ENCODE peak calls at places on chromosomes 2 and 18, in ten cellular contexts. U, O, J, H, S, N, G, Z, E and P are unnamed samples.

GRCh38 chr2:64613276-64613675 is 40.4 kb downstream of the SERTAD2 start:
- DNase-seq in G (peak; percentile 25), E (no peak), U (no peak), S (no peak), N (no peak), J (no peak), H (no peak), O (no peak), Z (no peak), P (no peak)

GRCh38 chr2:104938226-104938941 is 84.5 kb downstream of the POU3F3 start:
- DNase-seq in H (no peak), G (no peak), N (no peak), U (peak; percentile 13), O (no peak), J (no peak), S (no peak), E (no peak), Z (no peak), P (no peak)

GRCh38 chr2:160006466-160006865 is 55.9 kb downstream of the PLA2R1 start:
- DNase-seq in J (no peak), U (no peak), E (no peak), N (no peak), G (no peak), O (no peak), S (no peak), H (no peak), Z (no peak), P (no peak)

GRCh38 chr2:54605836-54606235 is 117.6 kb upstream of the EML6 start:
- DNase-seq in N (no peak), E (no peak), S (no peak), U (no peak), H (no peak), Z (no peak), J (no peak), G (no peak), O (no peak), P (no peak)

GRCh38 chr2:127516031-127516430 is 10.3 kb downstream of the IWS1 start:
- DNase-seq in J (no peak), E (no peak), U (no peak), N (no peak), Z (peak; percentile 59), S (no peak), O (no peak), H (peak; percentile 66), G (peak; percentile 92), P (no peak)

GRCh38 chr2:128799736-128800135 is 481.1 kb upstream of the HS6ST1 start:
- DNase-seq in Z (no peak), E (no peak), G (no peak), J (no peak), O (no peak), S (no peak), U (no peak), H (no peak), N (no peak), P (no peak)

GRCh38 chr2:108570416-108570815 is 36.1 kb downstream of the LIMS1 start:
- DNase-seq in H (no peak), E (no peak), G (no peak), S (no peak), O (no peak), N (no peak), Z (no peak), J (no peak), U (no peak), P (no peak)

GRCh38 chr18:8153887-8154583 is 455.2 kb upstream of the RAB12 start:
- DNase-seq in E (no peak), S (no peak), G (no peak), Z (no peak), U (no peak), N (no peak), J (no peak), H (no peak), O (no peak), P (no peak)

GRCh38 chr2:174717273-174717672 is 47.0 kb downstream of the CHRNA1 start:
- DNase-seq in E (no peak), O (no peak), S (no peak), U (no peak), G (no peak), N (no peak), Z (no peak), H (no peak), J (no peak), P (no peak)

GRCh38 chr2:33617989-33618388 is 18.9 kb upstream of the FAM98A start:
- DNase-seq in G (no peak), O (peak; percentile 11), H (no peak), Z (no peak), J (no peak), S (no peak), U (no peak), E (no peak), N (no peak), P (no peak)

GRCh38 chr18:10726198-10727068 is 200.6 kb downstream of the NAPG start:
- DNase-seq in J (no peak), S (no peak), N (no peak), Z (no peak), O (no peak), G (no peak), E (no peak), U (no peak), H (no peak), P (no peak)

GRCh38 chr2:54701029-54701428 is 22.4 kb upstream of the EML6 start:
- DNase-seq in G (no peak), O (no peak), Z (no peak), J (no peak), E (no peak), U (no peak), H (no peak), N (no peak), S (no peak), P (no peak)

GRCh38 chr2:23828256-23828980 is 98.5 kb downstream of the ATAD2B start:
- DNase-seq in G (no peak), H (no peak), E (no peak), J (no peak), Z (no peak), S (no peak), O (no peak), N (no peak), U (no peak), P (no peak)

GRCh38 chr2:203949228-203949627 is 12.7 kb downstream of the ICOS start:
- DNase-seq in G (no peak), Z (no peak), H (no peak), U (no peak), O (no peak), N (no peak), J (no peak), E (no peak), S (no peak), P (no peak)

GRCh38 chr2:85135066-85135914 is 2.1 kb downstream of the TCF7L1 start:
- DNase-seq in H (peak; percentile 11), E (no peak), N (no peak), O (no peak), S (no peak), G (no peak), U (no peak), Z (no peak), J (no peak), P (no peak)
- H3K4me1 ChIP-seq in H (peaks cover 1% of the 10 kb centered on the region), E (no peaks in the 10 kb centered on the region), N (peaks cover 10% of the 10 kb centered on the region), O (peaks cover 18% of the 10 kb centered on the region), S (peaks cover 9% of the 10 kb centered on the region), G (no peaks in the 10 kb centered on the region), U (no peaks in the 10 kb centered on the region), Z (peaks cover 8% of the 10 kb centered on the region), J (peaks cover 13% of the 10 kb centered on the region), P (peaks cover 44% of the 10 kb centered on the region)

DNA sequence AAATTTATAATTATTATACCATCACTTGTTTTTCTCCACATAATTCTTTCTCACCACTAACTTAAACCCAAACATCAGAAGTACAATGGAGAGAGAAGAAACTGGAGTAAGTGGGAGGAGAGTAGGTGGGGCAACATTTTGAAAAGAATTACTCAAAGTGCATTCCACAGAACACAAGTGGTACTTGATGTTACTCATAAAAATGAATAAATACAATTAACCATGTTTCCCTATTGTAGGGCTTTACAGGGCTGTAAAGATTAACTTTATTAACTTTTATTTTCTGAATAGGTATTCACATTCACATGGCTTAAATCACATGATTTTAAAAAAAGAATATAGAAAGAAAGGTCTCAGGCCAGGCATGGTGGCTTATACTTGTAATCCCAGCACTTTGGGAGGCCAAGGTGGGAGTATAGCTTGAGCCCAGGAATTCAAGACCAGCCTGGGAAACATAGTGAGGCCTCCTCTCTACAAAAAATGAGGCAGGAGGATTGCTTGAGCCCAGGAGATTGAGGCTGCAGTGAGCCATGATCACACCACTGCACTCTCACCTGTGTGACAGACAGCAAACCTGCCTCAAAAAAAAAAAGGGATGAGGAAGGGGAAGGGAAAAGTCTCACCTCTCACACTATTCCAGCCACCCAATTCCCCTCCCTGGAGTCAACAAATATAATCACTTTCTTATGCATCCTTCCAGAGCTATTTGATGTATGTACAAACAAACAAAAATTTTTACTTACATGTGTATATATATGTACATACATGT is 47.1 kb downstream of the KCNG3 start:
- DNase-seq in N (no peak), O (no peak), Z (peak; percentile 14), H (no peak), U (no peak), S (no peak), G (no peak), E (no peak), J (no peak), P (no peak)
- TF ChIP-seq CTCF in N (no peak), O (no peak), Z (no peak), H (no peak), U (no peak), S (no peak), G (no peak), E (no peak), J (no peak), P (no peak)

GRCh38 chr2:234879671-234880455 is 72.0 kb upstream of the SH3BP4 start:
- DNase-seq in U (no peak), N (no peak), Z (no peak), E (no peak), G (no peak), S (peak; percentile 31), O (peak; percentile 12), J (peak; percentile 54), H (no peak), P (no peak)
- TF ChIP-seq EP300 in U (no peak), N (no peak), Z (no peak), E (no peak), G (no peak), S (no peak), O (no peak), J (no peak), H (no peak), P (no peak)

GRCh38 chr2:106187426-106187825 is 6.7 kb downstream of the UXS1 start:
- DNase-seq in J (no peak), Z (no peak), N (no peak), O (no peak), U (no peak), H (no peak), G (no peak), E (no peak), S (no peak), P (no peak)

GRCh38 chr2:106191511-106192016 is 2.5 kb downstream of the UXS1 start:
- DNase-seq in Z (no peak), O (no peak), G (no peak), E (no peak), U (no peak), N (no peak), J (no peak), S (no peak), H (no peak), P (no peak)

GRCh38 chr2:106192752-106193490 is 1.2 kb downstream of the UXS1 start:
- DNase-seq in Z (peak; percentile 53), E (peak; percentile 49), S (peak; percentile 41), H (no peak), O (no peak), U (peak; percentile 47), G (no peak), J (peak; percentile 43), N (no peak), P (peak; percentile 76)

GRCh38 chr2:106189764-106190468 is 4.2 kb downstream of the UXS1 start:
- DNase-seq in U (no peak), O (no peak), E (no peak), Z (no peak), J (no peak), H (no peak), G (no peak), S (no peak), N (no peak), P (no peak)

GRCh38 chr2:106189325-106189724 is 4.8 kb downstream of the UXS1 start:
- DNase-seq in G (no peak), J (no peak), N (no peak), Z (no peak), S (no peak), E (no peak), U (no peak), O (no peak), H (no peak), P (no peak)
- H3K4me1 ChIP-seq in G (no peaks in the 10 kb centered on the region), J (peaks cover 34% of the 10 kb centered on the region), N (peaks cover 6% of the 10 kb centered on the region), Z (peaks cover 4% of the 10 kb centered on the region), S (peaks cover 22% of the 10 kb centered on the region), E (no peaks in the 10 kb centered on the region), U (peaks cover 18% of the 10 kb centered on the region), O (peaks cover 28% of the 10 kb centered on the region), H (peaks cover 5% of the 10 kb centered on the region), P (peaks cover 27% of the 10 kb centered on the region)